ENCODE peak calls at places on chromosome 16, in seven cellular contexts. One of them, this sample, is unnamed.

GRCh38 chr16:68235105-68235881 is 634 bp downstream of the ESRP2 start:
- DNase-seq in osteocyte: no peak
- DNase-seq in GM10248: no peak
- DNase-seq in activated naive CD4-positive, alpha-beta T cell treated with Interleukin-2 at 50 U/mL for 16 hours: no peak
- DNase-seq in naive thymus-derived CD8-positive, alpha-beta T cell: peak; percentile 38
- DNase-seq in left kidney: peak; percentile 64
- DNase-seq in activated naive CD8-positive, alpha-beta T cell treated with anti-CD3 and anti-CD28 coated beads, Interleukin-2, amount 50 U/mL, for 24 hours: no peak
- DNase-seq in this sample: no peak

GRCh38 chr16:72664122-72664479 is 383.8 kb downstream of the ZFHX3 start:
- DNase-seq in osteocyte: no peak
- DNase-seq in GM10248: no peak
- DNase-seq in activated naive CD4-positive, alpha-beta T cell treated with Interleukin-2 at 50 U/mL for 16 hours: no peak
- DNase-seq in naive thymus-derived CD8-positive, alpha-beta T cell: no peak
- DNase-seq in left kidney: no peak
- DNase-seq in activated naive CD8-positive, alpha-beta T cell treated with anti-CD3 and anti-CD28 coated beads, Interleukin-2, amount 50 U/mL, for 24 hours: no peak
- DNase-seq in this sample: no peak

GRCh38 chr16:17173134-17173729 is 297.5 kb downstream of the XYLT1 start:
- DNase-seq in osteocyte: no peak
- DNase-seq in GM10248: no peak
- DNase-seq in activated naive CD4-positive, alpha-beta T cell treated with Interleukin-2 at 50 U/mL for 16 hours: no peak
- DNase-seq in naive thymus-derived CD8-positive, alpha-beta T cell: peak; percentile 12
- DNase-seq in left kidney: no peak
- DNase-seq in activated naive CD8-positive, alpha-beta T cell treated with anti-CD3 and anti-CD28 coated beads, Interleukin-2, amount 50 U/mL, for 24 hours: peak; percentile 3
- DNase-seq in this sample: no peak

GRCh38 chr16:46972429-46972970 is 974 bp downstream of the DNAJA2 start:
- DNase-seq in osteocyte: peak; percentile 8
- DNase-seq in GM10248: peak; percentile 21
- DNase-seq in activated naive CD4-positive, alpha-beta T cell treated with Interleukin-2 at 50 U/mL for 16 hours: no peak
- DNase-seq in naive thymus-derived CD8-positive, alpha-beta T cell: peak; percentile 53
- DNase-seq in left kidney: peak; percentile 62
- DNase-seq in activated naive CD8-positive, alpha-beta T cell treated with anti-CD3 and anti-CD28 coated beads, Interleukin-2, amount 50 U/mL, for 24 hours: no peak
- DNase-seq in this sample: no peak

GRCh38 chr16:69073181-69073669 is 32.2 kb upstream of the HAS3 start:
- DNase-seq in osteocyte: no peak
- DNase-seq in GM10248: no peak
- DNase-seq in activated naive CD4-positive, alpha-beta T cell treated with Interleukin-2 at 50 U/mL for 16 hours: no peak
- DNase-seq in naive thymus-derived CD8-positive, alpha-beta T cell: no peak
- DNase-seq in left kidney: no peak
- DNase-seq in activated naive CD8-positive, alpha-beta T cell treated with anti-CD3 and anti-CD28 coated beads, Interleukin-2, amount 50 U/mL, for 24 hours: no peak
- DNase-seq in this sample: no peak

GRCh38 chr16:80932725-80933124 is 74.0 kb downstream of the CMC2 start:
- DNase-seq in osteocyte: no peak
- DNase-seq in GM10248: no peak
- DNase-seq in activated naive CD4-positive, alpha-beta T cell treated with Interleukin-2 at 50 U/mL for 16 hours: no peak
- DNase-seq in naive thymus-derived CD8-positive, alpha-beta T cell: no peak
- DNase-seq in left kidney: peak; percentile 54
- DNase-seq in activated naive CD8-positive, alpha-beta T cell treated with anti-CD3 and anti-CD28 coated beads, Interleukin-2, amount 50 U/mL, for 24 hours: no peak
- DNase-seq in this sample: no peak

GRCh38 chr16:80606221-80606766 is 65.5 kb downstream of the DYNLRB2 start:
- DNase-seq in osteocyte: peak; percentile 72
- DNase-seq in GM10248: no peak
- DNase-seq in activated naive CD4-positive, alpha-beta T cell treated with Interleukin-2 at 50 U/mL for 16 hours: no peak
- DNase-seq in naive thymus-derived CD8-positive, alpha-beta T cell: no peak
- DNase-seq in left kidney: no peak
- DNase-seq in activated naive CD8-positive, alpha-beta T cell treated with anti-CD3 and anti-CD28 coated beads, Interleukin-2, amount 50 U/mL, for 24 hours: no peak
- DNase-seq in this sample: no peak

GRCh38 chr16:75267631-75268264 is 16.3 kb upstream of the BCAR1 start:
- DNase-seq in osteocyte: peak; percentile 85
- DNase-seq in GM10248: no peak
- DNase-seq in activated naive CD4-positive, alpha-beta T cell treated with Interleukin-2 at 50 U/mL for 16 hours: no peak
- DNase-seq in naive thymus-derived CD8-positive, alpha-beta T cell: no peak
- DNase-seq in left kidney: peak; percentile 36
- DNase-seq in activated naive CD8-positive, alpha-beta T cell treated with anti-CD3 and anti-CD28 coated beads, Interleukin-2, amount 50 U/mL, for 24 hours: no peak
- DNase-seq in this sample: no peak

GRCh38 chr16:84177740-84178070 is 9.2 kb downstream of the TAF1C start:
- DNase-seq in osteocyte: no peak
- DNase-seq in GM10248: no peak
- DNase-seq in activated naive CD4-positive, alpha-beta T cell treated with Interleukin-2 at 50 U/mL for 16 hours: no peak
- DNase-seq in naive thymus-derived CD8-positive, alpha-beta T cell: no peak
- DNase-seq in left kidney: no peak
- DNase-seq in activated naive CD8-positive, alpha-beta T cell treated with anti-CD3 and anti-CD28 coated beads, Interleukin-2, amount 50 U/mL, for 24 hours: no peak
- DNase-seq in this sample: peak; percentile 27

GRCh38 chr16:46577988-46578579 is 43.1 kb downstream of the SHCBP1 start:
- DNase-seq in osteocyte: no peak
- DNase-seq in GM10248: no peak
- DNase-seq in activated naive CD4-positive, alpha-beta T cell treated with Interleukin-2 at 50 U/mL for 16 hours: no peak
- DNase-seq in naive thymus-derived CD8-positive, alpha-beta T cell: no peak
- DNase-seq in left kidney: peak; percentile 1
- DNase-seq in activated naive CD8-positive, alpha-beta T cell treated with anti-CD3 and anti-CD28 coated beads, Interleukin-2, amount 50 U/mL, for 24 hours: no peak
- DNase-seq in this sample: no peak

GRCh38 chr16:89216315-89217137 is 977 bp upstream of the ZNF778 start:
- DNase-seq in osteocyte: no peak
- DNase-seq in GM10248: peak; percentile 84
- DNase-seq in activated naive CD4-positive, alpha-beta T cell treated with Interleukin-2 at 50 U/mL for 16 hours: peak; percentile 82
- DNase-seq in naive thymus-derived CD8-positive, alpha-beta T cell: peak; percentile 84
- DNase-seq in left kidney: peak; percentile 91
- DNase-seq in activated naive CD8-positive, alpha-beta T cell treated with anti-CD3 and anti-CD28 coated beads, Interleukin-2, amount 50 U/mL, for 24 hours: peak; percentile 79
- DNase-seq in this sample: peak; percentile 75

GRCh38 chr16:51987519-51987918 is 559.4 kb downstream of the TOX3 start:
- DNase-seq in osteocyte: no peak
- DNase-seq in GM10248: no peak
- DNase-seq in activated naive CD4-positive, alpha-beta T cell treated with Interleukin-2 at 50 U/mL for 16 hours: no peak
- DNase-seq in naive thymus-derived CD8-positive, alpha-beta T cell: no peak
- DNase-seq in left kidney: no peak
- DNase-seq in activated naive CD8-positive, alpha-beta T cell treated with anti-CD3 and anti-CD28 coated beads, Interleukin-2, amount 50 U/mL, for 24 hours: no peak
- DNase-seq in this sample: no peak

GRCh38 chr16:56675685-56676210 is 6.1 kb downstream of the MT1H start:
- DNase-seq in osteocyte: no peak
- DNase-seq in GM10248: no peak
- DNase-seq in activated naive CD4-positive, alpha-beta T cell treated with Interleukin-2 at 50 U/mL for 16 hours: peak; percentile 59
- DNase-seq in naive thymus-derived CD8-positive, alpha-beta T cell: peak; percentile 66
- DNase-seq in left kidney: peak; percentile 42
- DNase-seq in activated naive CD8-positive, alpha-beta T cell treated with anti-CD3 and anti-CD28 coated beads, Interleukin-2, amount 50 U/mL, for 24 hours: peak; percentile 53
- DNase-seq in this sample: peak; percentile 47

GRCh38 chr16:2915196-2915929 is 3.6 kb downstream of the FLYWCH1 start:
- DNase-seq in osteocyte: no peak
- DNase-seq in GM10248: no peak
- DNase-seq in activated naive CD4-positive, alpha-beta T cell treated with Interleukin-2 at 50 U/mL for 16 hours: no peak
- DNase-seq in naive thymus-derived CD8-positive, alpha-beta T cell: no peak
- DNase-seq in left kidney: no peak
- DNase-seq in activated naive CD8-positive, alpha-beta T cell treated with anti-CD3 and anti-CD28 coated beads, Interleukin-2, amount 50 U/mL, for 24 hours: no peak
- DNase-seq in this sample: no peak

GRCh38 chr16:81533175-81533507 is 88.5 kb downstream of the CMIP start:
- DNase-seq in osteocyte: no peak
- DNase-seq in GM10248: no peak
- DNase-seq in activated naive CD4-positive, alpha-beta T cell treated with Interleukin-2 at 50 U/mL for 16 hours: no peak
- DNase-seq in naive thymus-derived CD8-positive, alpha-beta T cell: no peak
- DNase-seq in left kidney: no peak
- DNase-seq in activated naive CD8-positive, alpha-beta T cell treated with anti-CD3 and anti-CD28 coated beads, Interleukin-2, amount 50 U/mL, for 24 hours: no peak
- DNase-seq in this sample: no peak

GRCh38 chr16:88705746-88706287 is 391 bp downstream of the RNF166 start:
- DNase-seq in osteocyte: no peak
- DNase-seq in GM10248: no peak
- DNase-seq in activated naive CD4-positive, alpha-beta T cell treated with Interleukin-2 at 50 U/mL for 16 hours: peak; percentile 34
- DNase-seq in naive thymus-derived CD8-positive, alpha-beta T cell: no peak
- DNase-seq in left kidney: peak; percentile 50
- DNase-seq in activated naive CD8-positive, alpha-beta T cell treated with anti-CD3 and anti-CD28 coated beads, Interleukin-2, amount 50 U/mL, for 24 hours: peak; percentile 35
- DNase-seq in this sample: no peak

GRCh38 chr16:54201200-54201599 is 85.4 kb downstream of the IRX3 start:
- DNase-seq in osteocyte: no peak
- DNase-seq in GM10248: no peak
- DNase-seq in activated naive CD4-positive, alpha-beta T cell treated with Interleukin-2 at 50 U/mL for 16 hours: no peak
- DNase-seq in naive thymus-derived CD8-positive, alpha-beta T cell: no peak
- DNase-seq in left kidney: no peak
- DNase-seq in activated naive CD8-positive, alpha-beta T cell treated with anti-CD3 and anti-CD28 coated beads, Interleukin-2, amount 50 U/mL, for 24 hours: no peak
- DNase-seq in this sample: no peak

GRCh38 chr16:81745704-81746558 is 33.2 kb upstream of the PLCG2 start:
- DNase-seq in osteocyte: peak; percentile 87
- DNase-seq in GM10248: peak; percentile 84
- DNase-seq in activated naive CD4-positive, alpha-beta T cell treated with Interleukin-2 at 50 U/mL for 16 hours: peak; percentile 79
- DNase-seq in naive thymus-derived CD8-positive, alpha-beta T cell: peak; percentile 72
- DNase-seq in left kidney: peak; percentile 85
- DNase-seq in activated naive CD8-positive, alpha-beta T cell treated with anti-CD3 and anti-CD28 coated beads, Interleukin-2, amount 50 U/mL, for 24 hours: peak; percentile 79
- DNase-seq in this sample: peak; percentile 72

GRCh38 chr16:71428883-71429282 is 13.0 kb downstream of the TLE7 start:
- DNase-seq in osteocyte: no peak
- DNase-seq in GM10248: no peak
- DNase-seq in activated naive CD4-positive, alpha-beta T cell treated with Interleukin-2 at 50 U/mL for 16 hours: no peak
- DNase-seq in naive thymus-derived CD8-positive, alpha-beta T cell: no peak
- DNase-seq in left kidney: no peak
- DNase-seq in activated naive CD8-positive, alpha-beta T cell treated with anti-CD3 and anti-CD28 coated beads, Interleukin-2, amount 50 U/mL, for 24 hours: no peak
- DNase-seq in this sample: no peak

GRCh38 chr16:67451704-67452435 is 20.9 kb downstream of the HSD11B2 start:
- DNase-seq in osteocyte: no peak
- DNase-seq in GM10248: no peak
- DNase-seq in activated naive CD4-positive, alpha-beta T cell treated with Interleukin-2 at 50 U/mL for 16 hours: no peak
- DNase-seq in naive thymus-derived CD8-positive, alpha-beta T cell: no peak
- DNase-seq in left kidney: no peak
- DNase-seq in activated naive CD8-positive, alpha-beta T cell treated with anti-CD3 and anti-CD28 coated beads, Interleukin-2, amount 50 U/mL, for 24 hours: no peak
- DNase-seq in this sample: no peak

GRCh38 chr16:78242231-78242630 is 142.8 kb downstream of the WWOX start:
- DNase-seq in osteocyte: no peak
- DNase-seq in GM10248: no peak
- DNase-seq in activated naive CD4-positive, alpha-beta T cell treated with Interleukin-2 at 50 U/mL for 16 hours: no peak
- DNase-seq in naive thymus-derived CD8-positive, alpha-beta T cell: no peak
- DNase-seq in left kidney: peak; percentile 64
- DNase-seq in activated naive CD8-positive, alpha-beta T cell treated with anti-CD3 and anti-CD28 coated beads, Interleukin-2, amount 50 U/mL, for 24 hours: no peak
- DNase-seq in this sample: no peak

GRCh38 chr16:56679813-56680212 is 2.5 kb upstream of the MT1X start:
- DNase-seq in osteocyte: no peak
- DNase-seq in GM10248: no peak
- DNase-seq in activated naive CD4-positive, alpha-beta T cell treated with Interleukin-2 at 50 U/mL for 16 hours: no peak
- DNase-seq in naive thymus-derived CD8-positive, alpha-beta T cell: no peak
- DNase-seq in left kidney: no peak
- DNase-seq in activated naive CD8-positive, alpha-beta T cell treated with anti-CD3 and anti-CD28 coated beads, Interleukin-2, amount 50 U/mL, for 24 hours: no peak
- DNase-seq in this sample: peak; percentile 50

GRCh38 chr16:89300311-89300975 is 82.9 kb downstream of the ZNF778 start:
- DNase-seq in osteocyte: no peak
- DNase-seq in GM10248: no peak
- DNase-seq in activated naive CD4-positive, alpha-beta T cell treated with Interleukin-2 at 50 U/mL for 16 hours: no peak
- DNase-seq in naive thymus-derived CD8-positive, alpha-beta T cell: no peak
- DNase-seq in left kidney: no peak
- DNase-seq in activated naive CD8-positive, alpha-beta T cell treated with anti-CD3 and anti-CD28 coated beads, Interleukin-2, amount 50 U/mL, for 24 hours: no peak
- DNase-seq in this sample: no peak

GRCh38 chr16:84065536-84066132 is 23.0 kb upstream of the SLC38A8 start:
- DNase-seq in osteocyte: no peak
- DNase-seq in GM10248: no peak
- DNase-seq in activated naive CD4-positive, alpha-beta T cell treated with Interleukin-2 at 50 U/mL for 16 hours: peak; percentile 30
- DNase-seq in naive thymus-derived CD8-positive, alpha-beta T cell: peak; percentile 19
- DNase-seq in left kidney: peak; percentile 79
- DNase-seq in activated naive CD8-positive, alpha-beta T cell treated with anti-CD3 and anti-CD28 coated beads, Interleukin-2, amount 50 U/mL, for 24 hours: peak; percentile 42
- DNase-seq in this sample: peak; percentile 31

GRCh38 chr16:1991135-1991551 is 1.4 kb downstream of the SYNGR3 start:
- DNase-seq in osteocyte: no peak
- DNase-seq in GM10248: peak; percentile 66
- DNase-seq in activated naive CD4-positive, alpha-beta T cell treated with Interleukin-2 at 50 U/mL for 16 hours: peak; percentile 48
- DNase-seq in naive thymus-derived CD8-positive, alpha-beta T cell: no peak
- DNase-seq in left kidney: peak; percentile 31
- DNase-seq in activated naive CD8-positive, alpha-beta T cell treated with anti-CD3 and anti-CD28 coated beads, Interleukin-2, amount 50 U/mL, for 24 hours: peak; percentile 69
- DNase-seq in this sample: peak; percentile 47

GRCh38 chr16:4365014-4365406 is 6.6 kb upstream of the VASN start:
- DNase-seq in osteocyte: no peak
- DNase-seq in GM10248: peak; percentile 48
- DNase-seq in activated naive CD4-positive, alpha-beta T cell treated with Interleukin-2 at 50 U/mL for 16 hours: no peak
- DNase-seq in naive thymus-derived CD8-positive, alpha-beta T cell: no peak
- DNase-seq in left kidney: no peak
- DNase-seq in activated naive CD8-positive, alpha-beta T cell treated with anti-CD3 and anti-CD28 coated beads, Interleukin-2, amount 50 U/mL, for 24 hours: no peak
- DNase-seq in this sample: no peak

GRCh38 chr16:26983426-26983825 is 83.3 kb upstream of the C16orf82 start:
- DNase-seq in osteocyte: no peak
- DNase-seq in GM10248: no peak
- DNase-seq in activated naive CD4-positive, alpha-beta T cell treated with Interleukin-2 at 50 U/mL for 16 hours: no peak
- DNase-seq in naive thymus-derived CD8-positive, alpha-beta T cell: no peak
- DNase-seq in left kidney: no peak
- DNase-seq in activated naive CD8-positive, alpha-beta T cell treated with anti-CD3 and anti-CD28 coated beads, Interleukin-2, amount 50 U/mL, for 24 hours: no peak
- DNase-seq in this sample: no peak

GRCh38 chr16:88533381-88533831 is 36.8 kb upstream of the ZC3H18 start:
- DNase-seq in osteocyte: no peak
- DNase-seq in GM10248: no peak
- DNase-seq in activated naive CD4-positive, alpha-beta T cell treated with Interleukin-2 at 50 U/mL for 16 hours: no peak
- DNase-seq in naive thymus-derived CD8-positive, alpha-beta T cell: no peak
- DNase-seq in left kidney: peak; percentile 73
- DNase-seq in activated naive CD8-positive, alpha-beta T cell treated with anti-CD3 and anti-CD28 coated beads, Interleukin-2, amount 50 U/mL, for 24 hours: no peak
- DNase-seq in this sample: no peak

GRCh38 chr16:89080251-89080853 is 13.3 kb upstream of the ACSF3 start:
- DNase-seq in osteocyte: no peak
- DNase-seq in GM10248: no peak
- DNase-seq in activated naive CD4-positive, alpha-beta T cell treated with Interleukin-2 at 50 U/mL for 16 hours: no peak
- DNase-seq in naive thymus-derived CD8-positive, alpha-beta T cell: no peak
- DNase-seq in left kidney: no peak
- DNase-seq in activated naive CD8-positive, alpha-beta T cell treated with anti-CD3 and anti-CD28 coated beads, Interleukin-2, amount 50 U/mL, for 24 hours: no peak
- DNase-seq in this sample: no peak

This sample was measured in stimulated activated CD4-positive, alpha-beta T cell treated with anti-CD3 and anti-CD28 coated beads, Interleukin-1b, Interleukin-23, amount 100 ng/mL, for 48 hours.